ENCODE peak calls at places on chromosomes 12 and 14, in six cellular contexts. Y is cardiac muscle cell; V is MM.1S; X is tibial artery; J is ovary; U is CD4-positive, alpha-beta T cell. Q is an unnamed sample.
A peak's percentile ranks its signal among the peaks of the same experiment; 100 is the strongest.

GRCh38 chr12:48021485-48022179 is 17.4 kb upstream of the COL2A1 start:
- DNase-seq in Y (no peak), V (no peak), X (no peak), J (no peak), U (no peak), Q (no peak)

GRCh38 chr12:124497658-124498057 is 69.8 kb downstream of the NCOR2 start:
- DNase-seq in Y (peak; percentile 77), V (no peak), X (peak; percentile 87), J (no peak), U (no peak), Q (peak; percentile 89)

GRCh38 chr14:92624764-92625163 is 111.2 kb downstream of the RIN3 start:
- DNase-seq in Y (peak; percentile 47), V (no peak), X (no peak), J (no peak), U (no peak), Q (no peak)

GRCh38 chr14:97697772-97698171 is 900.6 kb downstream of the VRK1 start:
- DNase-seq in Y (no peak), V (peak; percentile 48), X (no peak), J (no peak), U (no peak), Q (no peak)

GRCh38 chr14:58677996-58678395 is 40.2 kb downstream of the DACT1 start:
- DNase-seq in Y (no peak), V (no peak), X (no peak), J (no peak), U (no peak), Q (no peak)

GRCh38 chr14:104545151-104545931 is 34.2 kb upstream of the C14orf180 start:
- DNase-seq in Y (no peak), V (no peak), X (no peak), J (peak; percentile 6), U (no peak), Q (peak; percentile 33)

GRCh38 chr12:2198088-2198501 is 145.3 kb downstream of the CACNA1C start:
- DNase-seq in Y (peak; percentile 80), V (no peak), X (no peak), J (no peak), U (no peak), Q (no peak)

GRCh38 chr12:23950011-23950774 is 723 bp upstream of the SOX5 start:
- DNase-seq in Y (peak; percentile 30), V (no peak), X (peak; percentile 59), J (no peak), U (no peak), Q (no peak)

GRCh38 chr12:124321040-124321481 is 26.2 kb downstream of the RFLNA start:
- DNase-seq in Y (peak; percentile 65), V (peak; percentile 21), X (peak; percentile 81), J (peak; percentile 66), U (peak; percentile 45), Q (no peak)

GRCh38 chr12:79689477-79690155 is 1.1 kb downstream of the PAWR start:
- DNase-seq in Y (peak; percentile 55), V (peak; percentile 39), X (peak; percentile 69), J (peak; percentile 64), U (no peak), Q (peak; percentile 68)

GRCh38 chr12:9754984-9755383 is 5.7 kb downstream of the CD69 start:
- DNase-seq in Y (no peak), V (no peak), X (no peak), J (no peak), U (no peak), Q (no peak)

GRCh38 chr14:101502761-101503392 is 58.4 kb upstream of the DIO3 start:
- DNase-seq in Y (no peak), V (no peak), X (peak; percentile 52), J (peak; percentile 12), U (no peak), Q (no peak)

GRCh38 chr14:33039321-33039720 is 100.6 kb downstream of the NPAS3 start:
- DNase-seq in Y (no peak), V (no peak), X (no peak), J (no peak), U (no peak), Q (no peak)

GRCh38 chr14:73663548-73664212 is 18.9 kb downstream of the DNAL1 start:
- DNase-seq in Y (no peak), V (no peak), X (no peak), J (no peak), U (no peak), Q (no peak)

GRCh38 chr12:29889737-29890136 is 106.0 kb upstream of the TMTC1 start:
- DNase-seq in Y (peak; percentile 77), V (no peak), X (peak; percentile 72), J (peak; percentile 29), U (no peak), Q (no peak)

GRCh38 chr12:124734224-124734788 is 129.4 kb downstream of the SCARB1 start:
- DNase-seq in Y (no peak), V (no peak), X (peak; percentile 75), J (no peak), U (no peak), Q (no peak)

GRCh38 chr12:10968765-10969456 is 17.8 kb downstream of the TAS2R50 start:
- DNase-seq in Y (peak; percentile 90), V (no peak), X (peak; percentile 74), J (peak; percentile 54), U (no peak), Q (peak; percentile 70)

GRCh38 chr12:15684896-15685658 is 104.1 kb downstream of the EPS8 start:
- DNase-seq in Y (no peak), V (no peak), X (no peak), J (no peak), U (no peak), Q (no peak)

GRCh38 chr14:25836647-25837046 is 761.2 kb downstream of the NOVA1 start:
- DNase-seq in Y (no peak), V (no peak), X (no peak), J (no peak), U (no peak), Q (no peak)

GRCh38 chr12:19657401-19657800 is 218.1 kb downstream of the AEBP2 start:
- DNase-seq in Y (no peak), V (no peak), X (no peak), J (no peak), U (no peak), Q (no peak)

GRCh38 chr14:74302634-74303569 is at the start of gene ABCD4:
- DNase-seq in Y (peak; percentile 93), V (peak; percentile 92), X (peak; percentile 96), J (peak; percentile 89), U (peak; percentile 75), Q (peak; percentile 97)

GRCh38 chr12:9745191-9745590 is 12.3 kb upstream of the CLECL1 start:
- DNase-seq in Y (no peak), V (no peak), X (no peak), J (no peak), U (no peak), Q (no peak)

GRCh38 chr12:79848321-79848720 is 86.6 kb downstream of the PPP1R12A start:
- DNase-seq in Y (peak; percentile 50), V (no peak), X (no peak), J (no peak), U (no peak), Q (no peak)

GRCh38 chr14:94395900-94396574 is 7.6 kb upstream of the SERPINA1 start:
- DNase-seq in Y (no peak), V (no peak), X (no peak), J (no peak), U (no peak), Q (no peak)

GRCh38 chr12:131253376-131254026 is 299.8 kb downstream of the ADGRD1 start:
- DNase-seq in Y (no peak), V (no peak), X (no peak), J (no peak), U (no peak), Q (no peak)
- H3K9me3 ChIP-seq in Y (no peaks in the 10 kb centered on the region), V (no peaks in the 10 kb centered on the region), X (no peaks in the 10 kb centered on the region), J (no peaks in the 10 kb centered on the region), U (no peaks in the 10 kb centered on the region), Q (no peaks in the 10 kb centered on the region)

GRCh38 chr12:40313928-40314327 is 89.1 kb downstream of the LRRK2 start:
- DNase-seq in Y (no peak), V (no peak), X (no peak), J (no peak), U (no peak), Q (no peak)

GRCh38 chr12:40312196-40312595 is 87.4 kb downstream of the LRRK2 start:
- DNase-seq in Y (no peak), V (no peak), X (no peak), J (no peak), U (no peak), Q (no peak)

GRCh38 chr12:40315375-40315774 is 90.6 kb downstream of the LRRK2 start:
- DNase-seq in Y (no peak), V (no peak), X (no peak), J (no peak), U (no peak), Q (no peak)

GRCh38 chr12:40314927-40315326 is 90.1 kb downstream of the LRRK2 start:
- DNase-seq in Y (no peak), V (no peak), X (no peak), J (no peak), U (no peak), Q (no peak)

DNA sequence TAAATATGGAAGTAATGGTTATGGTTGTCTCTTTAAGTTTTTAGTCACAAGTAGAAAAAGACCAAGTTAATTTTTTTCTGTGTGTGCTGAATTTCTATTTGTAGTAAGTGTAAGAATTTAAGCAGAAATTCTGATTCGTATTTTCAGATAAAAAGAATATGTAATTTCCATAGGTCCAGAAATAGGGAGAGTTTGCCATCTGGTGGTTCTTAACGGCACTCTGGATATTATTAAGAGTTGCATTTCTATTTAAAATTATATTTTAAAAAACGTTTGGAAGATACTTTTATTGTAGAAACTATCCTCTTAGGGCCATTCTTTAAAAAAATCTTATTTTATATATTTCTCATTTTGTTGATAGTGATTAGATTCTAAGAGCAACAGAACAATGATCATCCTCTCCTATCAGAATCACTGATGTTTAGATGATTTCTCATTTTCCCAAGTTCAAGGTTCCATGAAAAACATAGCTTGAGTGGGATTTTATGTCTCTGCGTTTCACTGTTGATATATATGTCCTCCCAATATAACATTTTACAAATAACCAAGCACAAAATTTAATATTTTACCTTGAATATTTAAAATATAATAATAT is 88.3 kb downstream of the LRRK2 start:
- DNase-seq in Y (peak; percentile 40), V (peak; percentile 8), X (no peak), J (no peak), U (no peak), Q (no peak)
- TF ChIP-seq CTCF in Y (peak; percentile 46), V (peak; percentile 43), X (peak; percentile 30), J (peak; percentile 21), U (no peak), Q (peak; percentile 53)

GRCh38 chr12:99392091-99392850 is 255.3 kb upstream of the GARIN6 start:
- DNase-seq in Y (no peak), V (no peak), X (no peak), J (no peak), U (no peak), Q (no peak)
- H3K9me3 ChIP-seq in Y (no peaks in the 10 kb centered on the region), V (no peaks in the 10 kb centered on the region), X (no peaks in the 10 kb centered on the region), J (no peaks in the 10 kb centered on the region), U (no peaks in the 10 kb centered on the region), Q (no peaks in the 10 kb centered on the region)

GRCh38 chr14:65961004-65961403 is 525.2 kb upstream of the CCDC196 start:
- DNase-seq in Y (peak; percentile 79), V (peak; percentile 24), X (no peak), J (no peak), U (peak; percentile 57), Q (no peak)

GRCh38 chr14:65957631-65958205 is 528.5 kb upstream of the CCDC196 start:
- DNase-seq in Y (no peak), V (no peak), X (no peak), J (no peak), U (no peak), Q (no peak)

GRCh38 chr14:65954915-65955314 is 531.3 kb upstream of the CCDC196 start:
- DNase-seq in Y (no peak), V (no peak), X (no peak), J (no peak), U (no peak), Q (no peak)

GRCh38 chr14:65959563-65960024 is 526.6 kb upstream of the CCDC196 start:
- DNase-seq in Y (no peak), V (no peak), X (no peak), J (no peak), U (no peak), Q (no peak)

GRCh38 chr14:65958664-65959562 is 527.3 kb upstream of the CCDC196 start:
- DNase-seq in Y (peak; percentile 50), V (peak; percentile 11), X (no peak), J (no peak), U (no peak), Q (no peak)
- TF ChIP-seq CTCF in Y (peak; percentile 29), V (peak; percentile 34), X (peak; percentile 32), J (no peak), U (peak; percentile 83), Q (no peak)

Q was measured in ascending aorta.